ENCODE peak calls at places on chromosomes 13 and 19, in seven cellular contexts. P is upper lobe of right lung, Q is heart left ventricle, A is cardiac muscle cell, V is nephron progenitor cell, K is left ventricle myocardium inferior, I is GM12865. T is an unnamed sample.

GRCh38 chr13:22114630-22115311 is 443.9 kb downstream of the FGF9 start:
- DNase-seq in Q (no peak), A (no peak), V (peak), I (peak), K (no peak), P (no peak), T (no peak)

GRCh38 chr19:19134687-19135158 is 3.6 kb downstream of the TMEM161A start:
- DNase-seq in V (peak), A (peak), Q (no peak), K (peak), I (peak), P (peak), T (peak)

GRCh38 chr13:80979035-80979641 is 638.2 kb upstream of the SPRY2 start:
- DNase-seq in P (no peak), K (no peak), V (peak), Q (no peak), I (peak), A (peak), T (no peak)

GRCh38 chr13:37884674-37885073 is 15.1 kb upstream of the TRPC4 start:
- DNase-seq in P (no peak), V (no peak), Q (no peak), A (no peak), K (no peak), I (no peak), T (no peak)

GRCh38 chr13:25186187-25186586 is 14.1 kb upstream of the AMER2 start:
- DNase-seq in P (no peak), A (no peak), I (peak), K (no peak), V (no peak), Q (no peak), T (no peak)

GRCh38 chr19:50658438-50659317 is 9.4 kb downstream of the C19orf81 start:
- DNase-seq in A (peak), I (no peak), K (peak), V (peak), Q (peak), P (peak), T (peak)

GRCh38 chr19:39733841-39734240 is 4.0 kb downstream of the CLC start:
- DNase-seq in A (no peak), V (no peak), Q (no peak), P (no peak), K (no peak), I (no peak), T (no peak)

GRCh38 chr13:44117351-44117750 is 237.6 kb downstream of the LACC1 start:
- DNase-seq in Q (no peak), P (no peak), V (no peak), A (no peak), K (no peak), I (peak), T (no peak)

GRCh38 chr13:87123987-87124784 is 547.0 kb upstream of the SLITRK5 start:
- DNase-seq in V (peak), K (peak), P (no peak), A (peak), Q (no peak), I (no peak), T (no peak)

GRCh38 chr13:80924596-80924995 is 583.7 kb upstream of the SPRY2 start:
- DNase-seq in I (no peak), V (no peak), A (no peak), P (no peak), K (no peak), Q (no peak), T (no peak)

GRCh38 chr19:44847144-44848035 is 1.3 kb downstream of the NECTIN2 start:
- DNase-seq in V (peak), K (peak), Q (peak), A (peak), I (no peak), P (peak), T (peak)

GRCh38 chr19:51501594-51502263 is at the start of gene SIGLEC12:
- DNase-seq in V (no peak), K (peak), I (peak), Q (peak), P (no peak), A (no peak), T (no peak)

GRCh38 chr19:5046339-5047039 is 77.6 kb downstream of the KDM4B start:
- DNase-seq in Q (no peak), I (no peak), A (no peak), P (peak), V (no peak), K (no peak), T (no peak)

GRCh38 chr13:27588405-27588804 is 31.9 kb downstream of the LNX2 start:
- DNase-seq in P (no peak), I (no peak), K (no peak), Q (no peak), V (no peak), A (no peak), T (no peak)
- TF ChIP-seq CTCF in P (no peak), I (no peak), K (no peak), Q (no peak), V (no peak), A (no peak), T (no peak)

GRCh38 chr19:21482863-21483276 is 22.5 kb upstream of the ZNF429 start:
- DNase-seq in A (peak), I (peak), Q (peak), V (no peak), K (peak), P (peak), T (no peak)
- TF ChIP-seq CTCF in A (peak), I (peak), Q (peak), V (no peak), K (peak), P (peak), T (peak)

GRCh38 chr13:32905864-32906180 is 110.4 kb upstream of the KL start:
- DNase-seq in A (no peak), P (no peak), I (no peak), V (no peak), Q (no peak), K (no peak), T (no peak)

GRCh38 chr13:32914686-32915085 is 101.5 kb upstream of the KL start:
- DNase-seq in P (no peak), I (no peak), K (no peak), V (no peak), A (no peak), Q (no peak), T (no peak)

GRCh38 chr13:32917504-32917903 is 98.7 kb upstream of the KL start:
- DNase-seq in Q (no peak), A (no peak), K (no peak), P (no peak), V (no peak), I (peak), T (no peak)

GRCh38 chr13:32910530-32910929 is 105.7 kb upstream of the KL start:
- DNase-seq in P (no peak), A (no peak), V (no peak), I (no peak), K (no peak), Q (no peak), T (no peak)

GRCh38 chr13:32911506-32911905 is 104.7 kb upstream of the KL start:
- DNase-seq in I (peak), V (peak), P (no peak), K (no peak), A (peak), Q (no peak), T (no peak)
- TF ChIP-seq CTCF in I (peak), V (peak), P (peak), K (peak), A (peak), Q (peak), T (no peak)

GRCh38 chr19:11257827-11258380 is 4.4 kb downstream of the DOCK6 start:
- DNase-seq in Q (no peak), V (no peak), K (no peak), I (no peak), P (no peak), A (no peak), T (no peak)

GRCh38 chr19:11256189-11256588 is 6.1 kb downstream of the DOCK6 start:
- DNase-seq in A (no peak), P (no peak), V (peak), Q (peak), K (peak), I (no peak), T (no peak)

GRCh38 chr19:11252665-11253355 is 9.5 kb downstream of the DOCK6 start:
- DNase-seq in P (no peak), I (no peak), K (no peak), A (no peak), V (no peak), Q (no peak), T (no peak)

GRCh38 chr19:11251650-11252314 is 10.5 kb downstream of the DOCK6 start:
- DNase-seq in K (no peak), I (no peak), V (no peak), P (no peak), Q (no peak), A (no peak), T (no peak)

GRCh38 chr19:11254662-11255061 is 7.7 kb downstream of the DOCK6 start:
- DNase-seq in A (no peak), V (no peak), P (no peak), I (no peak), Q (no peak), K (no peak), T (no peak)
- TF ChIP-seq CTCF in A (peak), V (no peak), P (peak), I (peak), Q (no peak), K (peak), T (peak)

GRCh38 chr19:34241513-34242337 is 12.6 kb upstream of the GARRE1 start:
- DNase-seq in K (no peak), I (peak), Q (no peak), P (peak), A (peak), V (peak), T (peak)
- TF ChIP-seq CTCF in K (no peak), I (peak), Q (no peak), P (peak), A (peak), V (peak), T (peak)

GRCh38 chr19:32138416-32138815 is 207.0 kb upstream of the ZNF507 start:
- DNase-seq in P (no peak), V (no peak), A (no peak), K (no peak), I (no peak), Q (no peak), T (no peak)
- TF ChIP-seq CTCF in P (no peak), V (peak), A (no peak), K (peak), I (no peak), Q (no peak), T (peak)

DNA sequence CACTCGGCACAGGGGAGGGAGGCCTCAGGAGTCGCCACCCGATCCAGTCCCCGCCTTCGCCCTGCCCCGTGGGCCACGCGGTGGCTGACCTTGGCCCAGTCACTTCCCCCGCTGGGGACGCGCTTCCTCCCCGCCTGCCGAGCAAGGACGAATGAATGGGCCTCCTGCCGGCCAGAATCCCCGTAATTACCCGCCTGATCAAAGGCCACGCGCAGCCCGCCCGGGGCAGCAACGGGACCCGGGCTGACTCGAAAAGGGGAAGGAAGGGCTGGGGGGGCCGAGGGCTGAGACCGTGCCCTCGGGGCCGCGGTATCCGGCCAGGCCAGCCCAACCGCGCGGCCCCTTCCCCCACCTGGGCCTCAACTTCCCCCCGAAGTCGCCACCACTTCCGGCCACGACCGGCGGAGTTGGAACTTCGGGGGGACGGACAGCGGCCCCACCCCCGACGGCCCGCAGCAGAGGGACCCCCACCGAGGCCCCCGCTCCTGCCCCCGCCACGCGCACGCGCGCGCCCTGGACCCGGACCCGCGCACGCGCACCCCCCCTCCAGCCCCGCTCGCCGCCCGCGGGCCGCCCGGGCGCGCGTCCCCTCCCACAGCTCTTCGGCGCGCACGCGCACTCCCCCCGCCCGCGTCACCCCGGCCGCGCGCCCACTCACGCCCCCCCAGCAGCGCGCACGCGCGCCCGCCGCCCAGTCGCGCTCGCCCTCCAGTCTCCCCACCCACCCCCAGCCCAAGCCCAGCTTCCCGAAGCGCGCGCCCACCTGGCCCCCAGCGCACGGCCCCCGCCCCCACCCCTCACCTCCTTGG is 520 bp downstream of the ZNF787 start:
- DNase-seq in P (peak), Q (peak), K (peak), A (peak), I (peak), V (peak), T (peak)
- TF ChIP-seq CTCF in P (peak), Q (peak), K (peak), A (peak), I (no peak), V (no peak), T (peak)

T was measured in progenitor cell of endocrine pancreas.